ENCODE peak calls at places on chromosomes 13 and 19, in nine cellular contexts. One of them, this sample, is unnamed.

GRCh38 chr13:88136098-88136790 is 465.1 kb downstream of the SLITRK5 start:
- DNase-seq in ascending aorta: no peak
- DNase-seq in astrocyte: no peak
- DNase-seq in astrocyte of the spinal cord: no peak
- DNase-seq in AG04450: no peak
- DNase-seq in body of pancreas: no peak
- DNase-seq in cardiac muscle cell: no peak
- DNase-seq in GM23338: no peak
- DNase-seq in dorsolateral prefrontal cortex: no peak
- DNase-seq in this sample: no peak

GRCh38 chr19:53511933-53512374 is 26.0 kb upstream of the ZNF331 start:
- DNase-seq in AG04450: peak
- DNase-seq in cardiac muscle cell: peak
- DNase-seq in GM23338: peak
- DNase-seq in astrocyte of the spinal cord: peak
- DNase-seq in body of pancreas: peak
- DNase-seq in astrocyte: peak
- DNase-seq in dorsolateral prefrontal cortex: no peak
- DNase-seq in ascending aorta: peak
- DNase-seq in this sample: peak

GRCh38 chr19:38730731-38731589 is 13.3 kb downstream of the CAPN12 start:
- DNase-seq in cardiac muscle cell: no peak
- DNase-seq in dorsolateral prefrontal cortex: no peak
- DNase-seq in astrocyte of the spinal cord: no peak
- DNase-seq in AG04450: no peak
- DNase-seq in astrocyte: no peak
- DNase-seq in body of pancreas: no peak
- DNase-seq in ascending aorta: peak
- DNase-seq in GM23338: no peak
- DNase-seq in this sample: no peak

GRCh38 chr19:1296575-1297271 is 11.1 kb downstream of the EFNA2 start:
- DNase-seq in dorsolateral prefrontal cortex: no peak
- DNase-seq in cardiac muscle cell: no peak
- DNase-seq in ascending aorta: no peak
- DNase-seq in astrocyte: no peak
- DNase-seq in body of pancreas: no peak
- DNase-seq in GM23338: no peak
- DNase-seq in astrocyte of the spinal cord: no peak
- DNase-seq in AG04450: no peak
- DNase-seq in this sample: no peak

GRCh38 chr19:53877361-53877766 is 4.6 kb upstream of the PRKCG start:
- DNase-seq in body of pancreas: no peak
- DNase-seq in cardiac muscle cell: no peak
- DNase-seq in AG04450: no peak
- DNase-seq in astrocyte: no peak
- DNase-seq in GM23338: peak
- DNase-seq in astrocyte of the spinal cord: no peak
- DNase-seq in dorsolateral prefrontal cortex: no peak
- DNase-seq in ascending aorta: no peak
- DNase-seq in this sample: peak

GRCh38 chr19:40661616-40662015 is 28.8 kb downstream of the NUMBL start:
- DNase-seq in body of pancreas: no peak
- DNase-seq in cardiac muscle cell: no peak
- DNase-seq in GM23338: no peak
- DNase-seq in ascending aorta: no peak
- DNase-seq in astrocyte of the spinal cord: no peak
- DNase-seq in dorsolateral prefrontal cortex: no peak
- DNase-seq in AG04450: no peak
- DNase-seq in astrocyte: no peak
- DNase-seq in this sample: no peak

GRCh38 chr13:109747524-109747923 is 38.9 kb downstream of the IRS2 start:
- DNase-seq in cardiac muscle cell: no peak
- DNase-seq in AG04450: no peak
- DNase-seq in body of pancreas: no peak
- DNase-seq in dorsolateral prefrontal cortex: no peak
- DNase-seq in GM23338: no peak
- DNase-seq in ascending aorta: no peak
- DNase-seq in astrocyte: no peak
- DNase-seq in astrocyte of the spinal cord: no peak
- DNase-seq in this sample: no peak

GRCh38 chr13:73189766-73190165 is 131.0 kb downstream of the KLF5 start:
- DNase-seq in body of pancreas: no peak
- DNase-seq in cardiac muscle cell: no peak
- DNase-seq in ascending aorta: no peak
- DNase-seq in dorsolateral prefrontal cortex: no peak
- DNase-seq in astrocyte: no peak
- DNase-seq in AG04450: no peak
- DNase-seq in GM23338: peak
- DNase-seq in astrocyte of the spinal cord: no peak
- DNase-seq in this sample: no peak

GRCh38 chr13:54029226-54029625 is 1000.6 kb downstream of the OLFM4 start:
- DNase-seq in dorsolateral prefrontal cortex: no peak
- DNase-seq in astrocyte of the spinal cord: peak
- DNase-seq in AG04450: no peak
- DNase-seq in ascending aorta: no peak
- DNase-seq in body of pancreas: no peak
- DNase-seq in GM23338: peak
- DNase-seq in astrocyte: peak
- DNase-seq in cardiac muscle cell: no peak
- DNase-seq in this sample: peak

GRCh38 chr13:25687622-25688225 is 315.9 kb downstream of the ATP8A2 start:
- DNase-seq in ascending aorta: no peak
- DNase-seq in cardiac muscle cell: no peak
- DNase-seq in body of pancreas: no peak
- DNase-seq in GM23338: no peak
- DNase-seq in astrocyte: peak
- DNase-seq in AG04450: no peak
- DNase-seq in dorsolateral prefrontal cortex: no peak
- DNase-seq in astrocyte of the spinal cord: peak
- DNase-seq in this sample: peak

GRCh38 chr13:49649963-49650312 is 21.6 kb downstream of the ARL11 start:
- DNase-seq in astrocyte of the spinal cord: no peak
- DNase-seq in body of pancreas: no peak
- DNase-seq in GM23338: no peak
- DNase-seq in ascending aorta: no peak
- DNase-seq in dorsolateral prefrontal cortex: no peak
- DNase-seq in astrocyte: no peak
- DNase-seq in cardiac muscle cell: no peak
- DNase-seq in AG04450: no peak
- DNase-seq in this sample: no peak

GRCh38 chr13:49652691-49653305 is 24.5 kb downstream of the ARL11 start:
- DNase-seq in GM23338: peak
- DNase-seq in ascending aorta: no peak
- DNase-seq in body of pancreas: peak
- DNase-seq in cardiac muscle cell: peak
- DNase-seq in AG04450: no peak
- DNase-seq in dorsolateral prefrontal cortex: no peak
- DNase-seq in astrocyte of the spinal cord: no peak
- DNase-seq in astrocyte: no peak
- DNase-seq in this sample: peak

GRCh38 chr13:49651775-49652690 is 23.7 kb downstream of the ARL11 start:
- DNase-seq in astrocyte: no peak
- DNase-seq in body of pancreas: no peak
- DNase-seq in AG04450: no peak
- DNase-seq in cardiac muscle cell: no peak
- DNase-seq in dorsolateral prefrontal cortex: no peak
- DNase-seq in GM23338: no peak
- DNase-seq in astrocyte of the spinal cord: no peak
- DNase-seq in ascending aorta: no peak
- DNase-seq in this sample: no peak

GRCh38 chr13:49646688-49647087 is 18.4 kb downstream of the ARL11 start:
- DNase-seq in cardiac muscle cell: no peak
- DNase-seq in ascending aorta: no peak
- DNase-seq in GM23338: no peak
- DNase-seq in body of pancreas: no peak
- DNase-seq in astrocyte of the spinal cord: no peak
- DNase-seq in dorsolateral prefrontal cortex: no peak
- DNase-seq in astrocyte: no peak
- DNase-seq in AG04450: no peak
- DNase-seq in this sample: no peak

GRCh38 chr13:49649244-49649962 is 21.1 kb downstream of the ARL11 start:
- DNase-seq in dorsolateral prefrontal cortex: no peak
- DNase-seq in cardiac muscle cell: peak
- DNase-seq in GM23338: peak
- DNase-seq in astrocyte: peak
- DNase-seq in AG04450: no peak
- DNase-seq in ascending aorta: no peak
- DNase-seq in astrocyte of the spinal cord: peak
- DNase-seq in body of pancreas: no peak
- DNase-seq in this sample: peak
- TF ChIP-seq CTCF in dorsolateral prefrontal cortex: no peak
- TF ChIP-seq CTCF in cardiac muscle cell: peak
- TF ChIP-seq CTCF in GM23338: peak
- TF ChIP-seq CTCF in astrocyte: peak
- TF ChIP-seq CTCF in AG04450: peak
- TF ChIP-seq CTCF in ascending aorta: no peak
- TF ChIP-seq CTCF in astrocyte of the spinal cord: peak
- TF ChIP-seq CTCF in body of pancreas: peak
- TF ChIP-seq CTCF in this sample: peak

DNA sequence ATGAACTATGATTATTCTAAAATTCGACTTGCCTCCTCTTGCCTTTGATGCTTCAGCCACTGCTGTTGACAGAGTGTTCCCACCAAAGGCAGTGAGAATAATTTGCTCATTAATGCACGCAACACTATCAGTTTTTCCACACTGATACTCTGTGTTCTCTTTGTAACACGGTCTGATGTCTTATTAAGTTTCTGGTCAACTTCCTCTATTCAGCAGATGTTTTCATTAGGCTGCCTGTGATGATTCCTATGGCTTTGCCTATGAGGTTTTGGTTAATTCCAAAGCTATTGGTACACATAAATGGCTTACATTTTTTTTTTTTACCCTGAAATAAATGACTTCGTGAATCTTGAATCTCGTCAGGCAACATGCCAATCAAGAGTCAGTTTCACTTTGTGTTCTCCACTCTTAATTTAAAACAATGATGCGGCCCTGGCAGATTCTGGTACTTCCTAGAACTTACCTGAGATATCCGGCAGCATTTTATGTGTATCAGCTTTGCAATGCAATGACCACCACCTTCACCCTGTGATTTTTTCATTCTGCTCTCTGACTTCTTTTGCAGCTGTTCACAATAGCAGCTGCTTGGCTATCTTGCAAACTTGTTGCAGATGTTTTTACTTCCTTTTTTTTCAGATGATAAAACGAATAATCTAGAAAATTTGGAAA is 27.5 kb upstream of the KL start:
- DNase-seq in AG04450: no peak
- DNase-seq in astrocyte of the spinal cord: no peak
- DNase-seq in cardiac muscle cell: no peak
- DNase-seq in body of pancreas: no peak
- DNase-seq in dorsolateral prefrontal cortex: no peak
- DNase-seq in astrocyte: no peak
- DNase-seq in GM23338: no peak
- DNase-seq in ascending aorta: no peak
- DNase-seq in this sample: no peak
- H3K4me3 ChIP-seq in AG04450: no peak
- H3K4me3 ChIP-seq in astrocyte of the spinal cord: no peak
- H3K4me3 ChIP-seq in cardiac muscle cell: no peak
- H3K4me3 ChIP-seq in body of pancreas: no peak
- H3K4me3 ChIP-seq in dorsolateral prefrontal cortex: no peak
- H3K4me3 ChIP-seq in astrocyte: no peak
- H3K4me3 ChIP-seq in GM23338: no peak
- H3K4me3 ChIP-seq in ascending aorta: no peak
- H3K4me3 ChIP-seq in this sample: no peak

GRCh38 chr19:9566729-9567128 is 17.6 kb downstream of the ZNF121 start:
- DNase-seq in GM23338: peak
- DNase-seq in body of pancreas: no peak
- DNase-seq in astrocyte: no peak
- DNase-seq in ascending aorta: no peak
- DNase-seq in dorsolateral prefrontal cortex: no peak
- DNase-seq in cardiac muscle cell: no peak
- DNase-seq in AG04450: no peak
- DNase-seq in astrocyte of the spinal cord: peak
- DNase-seq in this sample: no peak
- TF ChIP-seq CTCF in GM23338: peak
- TF ChIP-seq CTCF in body of pancreas: no peak
- TF ChIP-seq CTCF in astrocyte: no peak
- TF ChIP-seq CTCF in ascending aorta: no peak
- TF ChIP-seq CTCF in dorsolateral prefrontal cortex: no peak
- TF ChIP-seq CTCF in cardiac muscle cell: no peak
- TF ChIP-seq CTCF in AG04450: no peak
- TF ChIP-seq CTCF in astrocyte of the spinal cord: peak
- TF ChIP-seq CTCF in this sample: no peak

DNA sequence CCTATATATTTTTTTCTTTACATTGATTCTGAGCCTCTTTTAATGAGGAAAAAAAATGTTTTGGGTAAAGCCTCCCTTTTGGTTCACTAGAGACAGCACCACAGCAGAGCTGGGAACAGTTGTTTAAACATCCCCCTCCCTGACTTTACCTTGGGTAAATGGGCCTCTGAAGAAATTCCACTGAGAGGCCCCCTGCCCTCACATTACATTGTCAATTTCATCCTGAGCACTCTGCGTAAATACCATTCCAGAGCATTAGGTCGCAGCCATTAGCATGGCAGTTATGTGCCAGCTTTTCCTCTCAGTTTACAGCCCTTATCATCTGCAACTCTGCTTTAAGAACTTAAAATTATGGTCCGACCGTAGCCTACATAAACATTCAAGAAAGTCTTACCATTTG is 121.8 kb downstream of the UQCRFS1 start:
- DNase-seq in astrocyte of the spinal cord: no peak
- DNase-seq in cardiac muscle cell: no peak
- DNase-seq in astrocyte: no peak
- DNase-seq in ascending aorta: no peak
- DNase-seq in body of pancreas: no peak
- DNase-seq in AG04450: no peak
- DNase-seq in dorsolateral prefrontal cortex: no peak
- DNase-seq in GM23338: peak
- DNase-seq in this sample: no peak
- H3K4me3 ChIP-seq in astrocyte of the spinal cord: no peak
- H3K4me3 ChIP-seq in cardiac muscle cell: no peak
- H3K4me3 ChIP-seq in astrocyte: no peak
- H3K4me3 ChIP-seq in ascending aorta: no peak
- H3K4me3 ChIP-seq in body of pancreas: no peak
- H3K4me3 ChIP-seq in AG04450: no peak
- H3K4me3 ChIP-seq in dorsolateral prefrontal cortex: no peak
- H3K4me3 ChIP-seq in GM23338: no peak
- H3K4me3 ChIP-seq in this sample: no peak

This sample was measured in cardiac fibroblast.